ENCODE peak calls at places on chromosome X, in seven cellular contexts. One of them, this sample, is unnamed.

GRCh38 chrX:111719426-111720210 is 38.6 kb downstream of the ALG13 start:
- DNase-seq in H9: no peak
- DNase-seq in IMR-90: peak
- DNase-seq in H1: no peak
- DNase-seq in neuronal stem cell: no peak
- DNase-seq in mesendoderm: no peak
- DNase-seq in trophoblast cell: no peak
- DNase-seq in this sample: peak

GRCh38 chrX:78327370-78328048 is at the start of gene CYSLTR1:
- DNase-seq in H9: no peak
- DNase-seq in mesendoderm: no peak
- DNase-seq in H1: no peak
- DNase-seq in neuronal stem cell: no peak
- DNase-seq in IMR-90: no peak
- DNase-seq in trophoblast cell: no peak
- DNase-seq in this sample: no peak

GRCh38 chrX:6163761-6164160 is 64.9 kb downstream of the NLGN4X start:
- DNase-seq in trophoblast cell: no peak
- DNase-seq in H9: no peak
- DNase-seq in mesendoderm: no peak
- DNase-seq in IMR-90: no peak
- DNase-seq in H1: no peak
- DNase-seq in neuronal stem cell: no peak
- DNase-seq in this sample: no peak

GRCh38 chrX:106203315-106203714 is 35.2 kb downstream of the PWWP3B start:
- DNase-seq in neuronal stem cell: no peak
- DNase-seq in trophoblast cell: no peak
- DNase-seq in IMR-90: no peak
- DNase-seq in mesendoderm: peak
- DNase-seq in H1: no peak
- DNase-seq in H9: no peak
- DNase-seq in this sample: no peak

GRCh38 chrX:49184294-49185061 is 1.7 kb downstream of the PRICKLE3 start:
- DNase-seq in H1: peak
- DNase-seq in neuronal stem cell: peak
- DNase-seq in trophoblast cell: peak
- DNase-seq in IMR-90: peak
- DNase-seq in H9: peak
- DNase-seq in mesendoderm: peak
- DNase-seq in this sample: peak

GRCh38 chrX:106286053-106286650 is 118.0 kb downstream of the PWWP3B start:
- DNase-seq in IMR-90: no peak
- DNase-seq in H9: no peak
- DNase-seq in H1: no peak
- DNase-seq in mesendoderm: peak
- DNase-seq in trophoblast cell: peak
- DNase-seq in neuronal stem cell: no peak
- DNase-seq in this sample: peak

GRCh38 chrX:107272431-107272921 is 66.1 kb downstream of the DNAAF6 start:
- DNase-seq in H9: peak
- DNase-seq in neuronal stem cell: no peak
- DNase-seq in trophoblast cell: no peak
- DNase-seq in mesendoderm: peak
- DNase-seq in IMR-90: no peak
- DNase-seq in H1: peak
- DNase-seq in this sample: no peak

GRCh38 chrX:10769696-10770619 is 149.6 kb upstream of the MID1 start:
- DNase-seq in trophoblast cell: no peak
- DNase-seq in H9: no peak
- DNase-seq in IMR-90: peak
- DNase-seq in mesendoderm: peak
- DNase-seq in H1: no peak
- DNase-seq in neuronal stem cell: peak
- DNase-seq in this sample: peak

GRCh38 chrX:79138658-79139241 is 5.7 kb upstream of the GPR174 start:
- DNase-seq in H1: no peak
- DNase-seq in trophoblast cell: no peak
- DNase-seq in mesendoderm: no peak
- DNase-seq in IMR-90: no peak
- DNase-seq in H9: no peak
- DNase-seq in neuronal stem cell: no peak
- DNase-seq in this sample: no peak

GRCh38 chrX:118976599-118977340 is 2.4 kb downstream of the LONRF3 start:
- DNase-seq in H9: no peak
- DNase-seq in trophoblast cell: peak
- DNase-seq in H1: no peak
- DNase-seq in mesendoderm: peak
- DNase-seq in neuronal stem cell: no peak
- DNase-seq in IMR-90: no peak
- DNase-seq in this sample: peak

GRCh38 chrX:10137516-10137915 is 19.3 kb upstream of the CLCN4 start:
- DNase-seq in IMR-90: no peak
- DNase-seq in mesendoderm: no peak
- DNase-seq in neuronal stem cell: no peak
- DNase-seq in trophoblast cell: no peak
- DNase-seq in H9: no peak
- DNase-seq in H1: no peak
- DNase-seq in this sample: no peak

GRCh38 chrX:150074175-150074574 is 135.9 kb upstream of the EOLA2 start:
- DNase-seq in neuronal stem cell: no peak
- DNase-seq in trophoblast cell: no peak
- DNase-seq in H1: no peak
- DNase-seq in mesendoderm: no peak
- DNase-seq in IMR-90: peak
- DNase-seq in H9: no peak
- DNase-seq in this sample: no peak

DNA sequence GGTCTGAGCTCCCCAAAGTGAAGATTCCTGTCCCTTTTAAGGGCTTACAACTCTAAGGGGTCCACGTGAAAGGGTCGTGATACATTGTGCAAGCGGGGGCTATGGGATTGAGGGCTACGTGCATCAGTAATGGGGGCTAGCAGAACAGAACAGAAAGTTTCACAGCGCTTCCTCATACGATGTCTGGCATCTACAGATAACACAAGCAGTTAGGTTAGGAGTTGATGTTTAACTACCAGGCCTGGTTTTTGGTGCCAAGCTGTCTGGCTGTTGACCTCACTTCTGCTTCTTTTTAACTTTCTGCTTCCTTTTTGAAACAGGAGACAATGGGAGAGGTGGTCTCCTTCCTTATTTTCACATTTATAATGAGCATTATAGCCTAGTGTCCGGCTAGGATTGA is 368.6 kb upstream of the CXorf51A start:
- DNase-seq in trophoblast cell: no peak
- DNase-seq in H1: no peak
- DNase-seq in IMR-90: no peak
- DNase-seq in mesendoderm: no peak
- DNase-seq in H9: no peak
- DNase-seq in neuronal stem cell: no peak
- DNase-seq in this sample: no peak
- H3K18ac ChIP-seq in trophoblast cell: no peak
- H3K18ac ChIP-seq in H1: no peak
- H3K18ac ChIP-seq in IMR-90: no peak
- H3K18ac ChIP-seq in mesendoderm: no peak
- H3K18ac ChIP-seq in H9: no peak
- H3K18ac ChIP-seq in neuronal stem cell: no peak
- H3K18ac ChIP-seq in this sample: no peak

GRCh38 chrX:42704454-42704853 is 73.5 kb downstream of the PPP1R2C start:
- DNase-seq in neuronal stem cell: no peak
- DNase-seq in trophoblast cell: no peak
- DNase-seq in mesendoderm: no peak
- DNase-seq in H1: no peak
- DNase-seq in H9: no peak
- DNase-seq in IMR-90: peak
- DNase-seq in this sample: no peak
- H3K18ac ChIP-seq in neuronal stem cell: no peak
- H3K18ac ChIP-seq in trophoblast cell: no peak
- H3K18ac ChIP-seq in mesendoderm: no peak
- H3K18ac ChIP-seq in H1: no peak
- H3K18ac ChIP-seq in H9: no peak
- H3K18ac ChIP-seq in IMR-90: no peak
- H3K18ac ChIP-seq in this sample: no peak

GRCh38 chrX:13253223-13253622 is 66.6 kb downstream of the ATXN3L start:
- DNase-seq in H9: no peak
- DNase-seq in IMR-90: no peak
- DNase-seq in trophoblast cell: no peak
- DNase-seq in mesendoderm: no peak
- DNase-seq in H1: no peak
- DNase-seq in neuronal stem cell: no peak
- DNase-seq in this sample: no peak

GRCh38 chrX:13252726-13253125 is 67.1 kb downstream of the ATXN3L start:
- DNase-seq in neuronal stem cell: no peak
- DNase-seq in H1: no peak
- DNase-seq in IMR-90: peak
- DNase-seq in mesendoderm: no peak
- DNase-seq in trophoblast cell: no peak
- DNase-seq in H9: no peak
- DNase-seq in this sample: no peak

GRCh38 chrX:13256562-13256961 is 63.3 kb downstream of the ATXN3L start:
- DNase-seq in H9: no peak
- DNase-seq in H1: no peak
- DNase-seq in mesendoderm: no peak
- DNase-seq in IMR-90: no peak
- DNase-seq in neuronal stem cell: no peak
- DNase-seq in trophoblast cell: no peak
- DNase-seq in this sample: no peak

GRCh38 chrX:13254076-13254785 is 65.6 kb downstream of the ATXN3L start:
- DNase-seq in neuronal stem cell: no peak
- DNase-seq in H1: no peak
- DNase-seq in H9: no peak
- DNase-seq in trophoblast cell: no peak
- DNase-seq in IMR-90: peak
- DNase-seq in mesendoderm: peak
- DNase-seq in this sample: peak

DNA sequence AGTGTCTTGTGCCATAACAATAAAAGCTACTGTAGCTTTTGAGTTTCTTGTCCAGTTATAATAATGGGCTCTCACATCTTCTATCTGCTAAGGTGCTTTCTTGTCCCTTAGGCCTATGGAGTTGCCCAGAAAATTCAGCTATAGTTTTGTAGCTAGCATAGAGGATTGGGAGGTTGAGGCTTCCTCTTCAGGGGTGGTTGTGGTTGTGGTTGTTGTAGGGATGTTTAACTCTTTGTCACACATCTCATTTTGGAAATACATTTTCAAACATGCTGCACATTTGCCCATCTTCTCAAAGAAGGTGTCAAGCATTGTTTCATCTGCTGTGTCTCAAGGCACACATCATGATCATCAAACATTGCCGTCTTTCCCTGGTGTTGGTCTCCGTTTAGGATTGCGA is 65.0 kb downstream of the ATXN3L start:
- DNase-seq in mesendoderm: no peak
- DNase-seq in H9: no peak
- DNase-seq in H1: no peak
- DNase-seq in neuronal stem cell: no peak
- DNase-seq in IMR-90: no peak
- DNase-seq in trophoblast cell: no peak
- DNase-seq in this sample: no peak
- H3K18ac ChIP-seq in mesendoderm: peak
- H3K18ac ChIP-seq in H9: no peak
- H3K18ac ChIP-seq in H1: no peak
- H3K18ac ChIP-seq in neuronal stem cell: no peak
- H3K18ac ChIP-seq in IMR-90: peak
- H3K18ac ChIP-seq in trophoblast cell: no peak
- H3K18ac ChIP-seq in this sample: no peak

DNA sequence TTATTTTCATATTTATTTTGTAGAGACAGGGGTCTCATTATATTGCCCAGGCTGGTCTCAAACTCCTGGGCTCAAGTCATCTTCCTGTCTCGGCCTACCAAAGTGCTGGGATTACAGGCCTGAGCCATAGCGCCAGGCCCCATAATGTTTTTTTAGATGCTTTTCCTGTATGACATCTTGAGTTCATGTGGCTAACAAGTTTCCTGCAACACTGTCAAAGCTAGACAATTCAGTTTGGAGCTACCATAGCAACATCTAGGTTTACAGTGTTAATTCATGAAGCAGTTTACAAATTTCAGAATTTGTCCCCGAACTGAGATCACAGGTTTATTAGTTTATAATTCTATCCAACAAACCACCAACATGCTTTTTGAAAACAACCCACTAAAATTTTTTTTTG is 6.4 kb upstream of the IL13RA2 start:
- DNase-seq in IMR-90: no peak
- DNase-seq in H1: no peak
- DNase-seq in neuronal stem cell: no peak
- DNase-seq in trophoblast cell: no peak
- DNase-seq in mesendoderm: no peak
- DNase-seq in H9: no peak
- DNase-seq in this sample: no peak
- H3K18ac ChIP-seq in IMR-90: no peak
- H3K18ac ChIP-seq in H1: no peak
- H3K18ac ChIP-seq in neuronal stem cell: no peak
- H3K18ac ChIP-seq in trophoblast cell: no peak
- H3K18ac ChIP-seq in mesendoderm: no peak
- H3K18ac ChIP-seq in H9: no peak
- H3K18ac ChIP-seq in this sample: no peak

DNA sequence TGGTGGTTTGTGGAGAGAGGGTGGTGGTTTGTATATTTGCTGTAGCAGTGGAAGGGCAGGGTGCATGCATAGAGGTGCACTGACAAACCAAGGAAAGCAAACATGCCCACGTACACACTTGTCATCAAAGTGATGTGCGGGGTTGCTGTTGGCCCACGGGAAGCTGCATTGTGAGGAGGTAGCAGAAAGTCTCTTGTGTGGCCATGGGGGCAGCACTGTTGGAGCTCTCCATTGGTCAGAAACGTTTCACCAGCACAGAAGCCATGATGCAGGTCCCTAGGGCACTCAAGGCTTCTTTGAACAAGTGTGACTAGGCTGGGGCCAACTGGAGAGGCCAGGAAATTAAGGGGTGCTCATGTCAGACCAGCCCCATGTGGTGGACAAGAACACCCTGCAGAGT is 174.8 kb upstream of the KLF8 start:
- DNase-seq in mesendoderm: no peak
- DNase-seq in neuronal stem cell: no peak
- DNase-seq in H9: no peak
- DNase-seq in IMR-90: no peak
- DNase-seq in trophoblast cell: no peak
- DNase-seq in H1: no peak
- DNase-seq in this sample: no peak
- H3K18ac ChIP-seq in mesendoderm: no peak
- H3K18ac ChIP-seq in neuronal stem cell: no peak
- H3K18ac ChIP-seq in H9: no peak
- H3K18ac ChIP-seq in IMR-90: no peak
- H3K18ac ChIP-seq in trophoblast cell: no peak
- H3K18ac ChIP-seq in H1: no peak
- H3K18ac ChIP-seq in this sample: no peak